ENCODE peak calls at places on chromosomes 6 and 20, in four cellular contexts. One of them, this sample, is unnamed.

GRCh38 chr20:20396794-20397193 is 28.9 kb downstream of the INSM1 start:
- DNase-seq in neural progenitor cell: no peak
- DNase-seq in cardiac muscle cell: no peak
- DNase-seq in H9: no peak
- DNase-seq in this sample: no peak

GRCh38 chr6:10420546-10421507 is 6.0 kb upstream of the TFAP2A start:
- DNase-seq in H9: peak; percentile 80
- DNase-seq in neural progenitor cell: peak; percentile 90
- DNase-seq in cardiac muscle cell: no peak
- DNase-seq in this sample: no peak

GRCh38 chr6:113359155-113360140 is 497.7 kb upstream of the MARCKS start:
- DNase-seq in H9: no peak
- DNase-seq in neural progenitor cell: no peak
- DNase-seq in cardiac muscle cell: peak; percentile 60
- DNase-seq in this sample: no peak

GRCh38 chr6:32113386-32114352 is 4.5 kb upstream of the TNXB start:
- DNase-seq in cardiac muscle cell: peak; percentile 98
- DNase-seq in H9: peak; percentile 78
- DNase-seq in neural progenitor cell: peak; percentile 65
- DNase-seq in this sample: peak; percentile 75

GRCh38 chr6:4929319-4929718 is 74.5 kb downstream of the RPP40 start:
- DNase-seq in neural progenitor cell: no peak
- DNase-seq in cardiac muscle cell: peak; percentile 46
- DNase-seq in H9: no peak
- DNase-seq in this sample: no peak

GRCh38 chr6:10414766-10415592 is at the start of gene TFAP2A:
- DNase-seq in neural progenitor cell: peak; percentile 89
- DNase-seq in H9: peak; percentile 86
- DNase-seq in cardiac muscle cell: peak; percentile 42
- DNase-seq in this sample: no peak

GRCh38 chr6:119024111-119024510 is 54.4 kb downstream of the FAM184A start:
- DNase-seq in cardiac muscle cell: no peak
- DNase-seq in neural progenitor cell: peak; percentile 59
- DNase-seq in H9: no peak
- DNase-seq in this sample: no peak

GRCh38 chr6:150250826-150251225 is 108.0 kb downstream of the PPP1R14C start:
- DNase-seq in cardiac muscle cell: peak; percentile 59
- DNase-seq in H9: peak; percentile 40
- DNase-seq in neural progenitor cell: no peak
- DNase-seq in this sample: no peak

GRCh38 chr6:79632580-79632979 is 1.5 kb downstream of the SH3BGRL2 start:
- DNase-seq in neural progenitor cell: no peak
- DNase-seq in cardiac muscle cell: no peak
- DNase-seq in H9: no peak
- DNase-seq in this sample: no peak

GRCh38 chr6:112150363-112150762 is 63.0 kb downstream of the FAM229B start:
- DNase-seq in neural progenitor cell: no peak
- DNase-seq in H9: no peak
- DNase-seq in cardiac muscle cell: no peak
- DNase-seq in this sample: no peak

GRCh38 chr20:35601990-35602389 is 13.6 kb upstream of the SPAG4 start:
- DNase-seq in neural progenitor cell: no peak
- DNase-seq in cardiac muscle cell: no peak
- DNase-seq in H9: no peak
- DNase-seq in this sample: no peak

GRCh38 chr6:111804627-111805235 is 68.5 kb downstream of the FYN start:
- DNase-seq in H9: no peak
- DNase-seq in cardiac muscle cell: peak; percentile 88
- DNase-seq in neural progenitor cell: no peak
- DNase-seq in this sample: no peak

GRCh38 chr20:5065489-5066383 is 54.0 kb downstream of the PCNA start:
- DNase-seq in cardiac muscle cell: peak; percentile 90
- DNase-seq in H9: no peak
- DNase-seq in neural progenitor cell: no peak
- DNase-seq in this sample: no peak

GRCh38 chr20:47205577-47206123 is 150.8 kb downstream of the ZMYND8 start:
- DNase-seq in H9: peak; percentile 78
- DNase-seq in cardiac muscle cell: peak; percentile 87
- DNase-seq in neural progenitor cell: peak; percentile 45
- DNase-seq in this sample: no peak

GRCh38 chr6:27422651-27423332 is 34.2 kb downstream of the ZNF391 start:
- DNase-seq in cardiac muscle cell: peak; percentile 60
- DNase-seq in neural progenitor cell: no peak
- DNase-seq in H9: peak; percentile 48
- DNase-seq in this sample: no peak

GRCh38 chr6:38554700-38555413 is 84.9 kb downstream of the BTBD9 start:
- DNase-seq in neural progenitor cell: no peak
- DNase-seq in H9: no peak
- DNase-seq in cardiac muscle cell: peak; percentile 17
- DNase-seq in this sample: no peak

GRCh38 chr20:24700166-24700860 is 230.9 kb downstream of the SYNDIG1 start:
- DNase-seq in H9: peak; percentile 10
- DNase-seq in cardiac muscle cell: no peak
- DNase-seq in neural progenitor cell: no peak
- DNase-seq in this sample: no peak

GRCh38 chr20:25397827-25398226 is 7.2 kb upstream of the ABHD12 start:
- DNase-seq in H9: no peak
- DNase-seq in neural progenitor cell: no peak
- DNase-seq in cardiac muscle cell: no peak
- DNase-seq in this sample: no peak

GRCh38 chr6:108336971-108337370 is 42.1 kb downstream of the AFG1L start:
- DNase-seq in cardiac muscle cell: no peak
- DNase-seq in neural progenitor cell: no peak
- DNase-seq in H9: no peak
- DNase-seq in this sample: no peak

GRCh38 chr20:47740225-47741184 is 44.8 kb downstream of the SULF2 start:
- DNase-seq in cardiac muscle cell: peak; percentile 19
- DNase-seq in H9: peak; percentile 47
- DNase-seq in neural progenitor cell: peak; percentile 29
- DNase-seq in this sample: no peak

GRCh38 chr20:34927736-34928135 is 27.9 kb downstream of the GSS start:
- DNase-seq in cardiac muscle cell: no peak
- DNase-seq in H9: no peak
- DNase-seq in neural progenitor cell: no peak
- DNase-seq in this sample: no peak

GRCh38 chr20:43715044-43715443 is 11.8 kb downstream of the GTSF1L start:
- DNase-seq in cardiac muscle cell: no peak
- DNase-seq in H9: no peak
- DNase-seq in neural progenitor cell: no peak
- DNase-seq in this sample: no peak

GRCh38 chr6:109526905-109527628 is 44.0 kb upstream of the ZBTB24 start:
- DNase-seq in cardiac muscle cell: peak; percentile 85
- DNase-seq in H9: peak; percentile 74
- DNase-seq in neural progenitor cell: peak; percentile 85
- DNase-seq in this sample: no peak

GRCh38 chr6:222468-222867 is 69.8 kb upstream of the DUSP22 start:
- DNase-seq in H9: no peak
- DNase-seq in cardiac muscle cell: no peak
- DNase-seq in neural progenitor cell: no peak
- DNase-seq in this sample: no peak

GRCh38 chr20:32971703-32972161 is 32.5 kb downstream of the SUN5 start:
- DNase-seq in H9: peak; percentile 22
- DNase-seq in cardiac muscle cell: no peak
- DNase-seq in neural progenitor cell: peak; percentile 26
- DNase-seq in this sample: no peak

GRCh38 chr6:159874475-159874874 is 16.3 kb upstream of the MAS1 start:
- DNase-seq in neural progenitor cell: no peak
- DNase-seq in H9: no peak
- DNase-seq in cardiac muscle cell: peak; percentile 80
- DNase-seq in this sample: no peak

GRCh38 chr6:41625442-41625841 is 12.8 kb upstream of the MDFI start:
- DNase-seq in neural progenitor cell: no peak
- DNase-seq in H9: no peak
- DNase-seq in cardiac muscle cell: peak; percentile 32
- DNase-seq in this sample: no peak

GRCh38 chr6:27873101-27874030 is 38.8 kb downstream of the OR2B2 start:
- DNase-seq in neural progenitor cell: peak; percentile 68
- DNase-seq in cardiac muscle cell: peak; percentile 84
- DNase-seq in H9: peak; percentile 68
- DNase-seq in this sample: no peak

GRCh38 chr6:118495639-118496296 is 52.3 kb upstream of the PLN start:
- DNase-seq in neural progenitor cell: no peak
- DNase-seq in H9: no peak
- DNase-seq in cardiac muscle cell: no peak
- DNase-seq in this sample: no peak

GRCh38 chr20:46636981-46637860 is 14.0 kb downstream of the SLC13A3 start:
- DNase-seq in cardiac muscle cell: no peak
- DNase-seq in H9: no peak
- DNase-seq in neural progenitor cell: no peak
- DNase-seq in this sample: no peak

GRCh38 chr6:34247481-34248197 is 1.2 kb downstream of the SMIM29 start:
- DNase-seq in cardiac muscle cell: no peak
- DNase-seq in neural progenitor cell: no peak
- DNase-seq in H9: peak; percentile 35
- DNase-seq in this sample: no peak

GRCh38 chr6:52962701-52963100 is 32.4 kb downstream of the GSTA4 start:
- DNase-seq in cardiac muscle cell: no peak
- DNase-seq in neural progenitor cell: no peak
- DNase-seq in H9: no peak
- DNase-seq in this sample: no peak

GRCh38 chr6:108764580-108764950 is 83.7 kb upstream of the ARMC2 start:
- DNase-seq in cardiac muscle cell: no peak
- DNase-seq in H9: no peak
- DNase-seq in neural progenitor cell: no peak
- DNase-seq in this sample: no peak

GRCh38 chr20:19777311-19777710 is 19.3 kb downstream of the RIN2 start:
- DNase-seq in cardiac muscle cell: no peak
- DNase-seq in neural progenitor cell: no peak
- DNase-seq in H9: no peak
- DNase-seq in this sample: no peak

GRCh38 chr6:141922898-141923297 is 209.8 kb upstream of the GJE1 start:
- DNase-seq in cardiac muscle cell: no peak
- DNase-seq in neural progenitor cell: no peak
- DNase-seq in H9: no peak
- DNase-seq in this sample: no peak

GRCh38 chr6:11333292-11333849 is 100.9 kb upstream of the NEDD9 start:
- DNase-seq in H9: peak; percentile 39
- DNase-seq in cardiac muscle cell: no peak
- DNase-seq in neural progenitor cell: no peak
- DNase-seq in this sample: no peak

GRCh38 chr6:113318553-113318952 is 538.6 kb upstream of the MARCKS start:
- DNase-seq in neural progenitor cell: no peak
- DNase-seq in H9: no peak
- DNase-seq in cardiac muscle cell: peak; percentile 22
- DNase-seq in this sample: no peak

GRCh38 chr20:3751664-3752385 is 15.7 kb downstream of the ADISSP start:
- DNase-seq in cardiac muscle cell: no peak
- DNase-seq in H9: peak; percentile 95
- DNase-seq in neural progenitor cell: peak; percentile 87
- DNase-seq in this sample: no peak

GRCh38 chr6:38673397-38674165 is 29.4 kb downstream of the GLO1 start:
- DNase-seq in neural progenitor cell: no peak
- DNase-seq in cardiac muscle cell: no peak
- DNase-seq in H9: no peak
- DNase-seq in this sample: no peak

GRCh38 chr20:50281831-50282591 is 91.4 kb downstream of the CEBPB start:
- DNase-seq in H9: peak; percentile 74
- DNase-seq in neural progenitor cell: peak; percentile 30
- DNase-seq in cardiac muscle cell: no peak
- DNase-seq in this sample: no peak
- TF ChIP-seq CTCF in H9: peak; percentile 69
- TF ChIP-seq CTCF in neural progenitor cell: peak; percentile 40
- TF ChIP-seq CTCF in cardiac muscle cell: peak; percentile 17
- TF ChIP-seq CTCF in this sample: no peak

GRCh38 chr6:36834576-36835293 is 4.5 kb downstream of the CPNE5 start:
- DNase-seq in H9: no peak
- DNase-seq in neural progenitor cell: peak; percentile 54
- DNase-seq in cardiac muscle cell: no peak
- DNase-seq in this sample: no peak
- TF ChIP-seq CTCF in H9: no peak
- TF ChIP-seq CTCF in neural progenitor cell: no peak
- TF ChIP-seq CTCF in cardiac muscle cell: no peak
- TF ChIP-seq CTCF in this sample: no peak

GRCh38 chr6:127477648-127478047 is 18.5 kb upstream of the KIAA0408 start:
- DNase-seq in neural progenitor cell: no peak
- DNase-seq in H9: no peak
- DNase-seq in cardiac muscle cell: no peak
- DNase-seq in this sample: no peak
- TF ChIP-seq CTCF in neural progenitor cell: no peak
- TF ChIP-seq CTCF in H9: no peak
- TF ChIP-seq CTCF in cardiac muscle cell: no peak
- TF ChIP-seq CTCF in this sample: no peak

DNA sequence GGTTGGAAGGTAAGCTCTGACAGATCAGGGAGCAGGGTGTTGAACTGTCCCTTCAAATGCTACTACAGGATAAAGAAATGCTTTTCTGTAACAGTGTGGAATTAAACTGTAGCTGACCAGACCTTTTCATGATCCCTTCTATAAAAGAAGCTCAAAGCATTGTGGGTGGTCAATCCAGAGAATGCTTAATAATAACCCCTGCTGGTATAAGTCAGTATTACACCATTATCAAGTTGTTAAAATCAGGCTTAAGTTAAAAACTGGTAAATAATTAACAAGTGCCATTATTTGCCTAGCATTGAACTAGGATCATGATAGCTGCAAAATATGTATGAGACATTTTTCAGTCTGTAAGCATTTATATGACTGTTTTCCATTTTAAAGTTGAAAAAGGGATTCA is 468.9 kb downstream of the PKHD1 start:
- DNase-seq in neural progenitor cell: peak; percentile 48
- DNase-seq in H9: no peak
- DNase-seq in cardiac muscle cell: no peak
- DNase-seq in this sample: no peak
- TF ChIP-seq CTCF in neural progenitor cell: peak; percentile 57
- TF ChIP-seq CTCF in H9: peak; percentile 62
- TF ChIP-seq CTCF in cardiac muscle cell: no peak
- TF ChIP-seq CTCF in this sample: no peak

GRCh38 chr6:56314683-56315523 is 67.5 kb upstream of the COL21A1 start:
- DNase-seq in H9: peak; percentile 40
- DNase-seq in neural progenitor cell: peak; percentile 58
- DNase-seq in cardiac muscle cell: peak; percentile 66
- DNase-seq in this sample: no peak
- TF ChIP-seq CTCF in H9: peak; percentile 89
- TF ChIP-seq CTCF in neural progenitor cell: peak; percentile 92
- TF ChIP-seq CTCF in cardiac muscle cell: peak; percentile 84
- TF ChIP-seq CTCF in this sample: no peak

This sample was measured in omental fat pad.